ENCODE peak calls at places on chromosomes 16 and 17, in five cellular contexts. Y is body of pancreas, L is thoracic aorta, P is adrenal gland, T is ovary. N is an unnamed sample.

GRCh38 chr17:10125761-10126553 is 72.4 kb downstream of the GAS7 start:
- DNase-seq in Y (no peak), L (no peak), P (no peak), T (no peak), N (no peak)

GRCh38 chr17:40702271-40702670 is 1.3 kb downstream of the KRT24 start:
- DNase-seq in Y (no peak), L (no peak), P (no peak), T (no peak), N (no peak)

GRCh38 chr17:68682913-68683312 is 81.7 kb upstream of the FAM20A start:
- DNase-seq in Y (no peak), L (no peak), P (no peak), T (no peak), N (no peak)

GRCh38 chr16:85862476-85863383 is 36.2 kb upstream of the IRF8 start:
- DNase-seq in Y (no peak), L (no peak), P (no peak), T (no peak), N (no peak)

GRCh38 chr17:33152793-33153192 is 140.3 kb downstream of the ASIC2 start:
- DNase-seq in Y (no peak), L (no peak), P (no peak), T (no peak), N (no peak)

GRCh38 chr16:711548-712320 is 3.2 kb upstream of the METRN start:
- DNase-seq in Y (peak; percentile 76), L (no peak), P (peak; percentile 81), T (peak; percentile 58), N (peak; percentile 74)

GRCh38 chr16:67013823-67014640 is 14.9 kb upstream of the CBFB start:
- DNase-seq in Y (peak; percentile 73), L (no peak), P (peak; percentile 79), T (peak; percentile 90), N (peak; percentile 64)

GRCh38 chr16:53913082-53913870 is 209.3 kb downstream of the FTO start:
- DNase-seq in Y (peak; percentile 47), L (no peak), P (peak; percentile 94), T (peak; percentile 54), N (no peak)

GRCh38 chr16:2779978-2780898 is 3.2 kb upstream of the ELOB start:
- DNase-seq in Y (no peak), L (no peak), P (no peak), T (no peak), N (no peak)

GRCh38 chr17:38609280-38610031 is 3.7 kb upstream of the SRCIN1 start:
- DNase-seq in Y (no peak), L (no peak), P (no peak), T (no peak), N (no peak)

GRCh38 chr16:88375236-88376052 is 7.3 kb upstream of the ZNF469 start:
- DNase-seq in Y (no peak), L (no peak), P (no peak), T (no peak), N (no peak)

GRCh38 chr17:79575229-79575628 is 35.6 kb downstream of the RBFOX3 start:
- DNase-seq in Y (no peak), L (no peak), P (no peak), T (no peak), N (no peak)

DNA sequence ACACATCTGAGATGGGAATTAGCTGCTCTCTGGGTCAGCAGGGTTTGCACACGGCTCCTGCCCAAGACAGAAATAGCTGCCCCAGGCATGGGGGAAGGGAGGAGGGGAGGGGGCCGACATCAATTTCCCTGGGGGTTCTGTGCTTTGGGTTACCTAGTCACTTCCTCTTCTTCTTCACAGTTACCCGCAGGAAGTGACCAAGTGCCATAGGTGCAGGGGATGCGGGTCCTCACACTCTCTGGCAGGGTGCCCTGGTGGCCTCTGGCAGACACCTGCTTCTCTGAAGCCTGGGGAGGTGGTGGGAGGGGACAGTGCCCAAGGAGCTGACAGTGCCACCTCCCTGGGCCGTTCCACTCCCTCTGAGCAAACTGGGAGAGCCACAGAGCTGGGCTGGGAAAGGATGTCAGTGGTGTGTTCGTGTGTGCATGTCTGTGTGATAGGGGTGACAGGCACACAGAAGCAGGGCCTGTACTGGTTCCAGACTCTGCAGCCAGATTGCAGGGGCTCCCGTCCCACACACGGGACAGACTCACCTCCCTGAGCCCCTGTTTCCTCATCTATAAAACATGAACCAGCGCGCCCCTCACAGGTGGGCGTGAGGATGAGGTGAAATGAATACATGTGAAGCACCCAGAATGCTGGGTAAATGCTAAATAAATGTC is 18.2 kb downstream of the SCN4A start:
- DNase-seq in Y (no peak), L (no peak), P (no peak), T (no peak), N (peak; percentile 37)
- TF ChIP-seq CTCF in Y (no peak), L (no peak), P (no peak), T (no peak), N (no peak)

DNA sequence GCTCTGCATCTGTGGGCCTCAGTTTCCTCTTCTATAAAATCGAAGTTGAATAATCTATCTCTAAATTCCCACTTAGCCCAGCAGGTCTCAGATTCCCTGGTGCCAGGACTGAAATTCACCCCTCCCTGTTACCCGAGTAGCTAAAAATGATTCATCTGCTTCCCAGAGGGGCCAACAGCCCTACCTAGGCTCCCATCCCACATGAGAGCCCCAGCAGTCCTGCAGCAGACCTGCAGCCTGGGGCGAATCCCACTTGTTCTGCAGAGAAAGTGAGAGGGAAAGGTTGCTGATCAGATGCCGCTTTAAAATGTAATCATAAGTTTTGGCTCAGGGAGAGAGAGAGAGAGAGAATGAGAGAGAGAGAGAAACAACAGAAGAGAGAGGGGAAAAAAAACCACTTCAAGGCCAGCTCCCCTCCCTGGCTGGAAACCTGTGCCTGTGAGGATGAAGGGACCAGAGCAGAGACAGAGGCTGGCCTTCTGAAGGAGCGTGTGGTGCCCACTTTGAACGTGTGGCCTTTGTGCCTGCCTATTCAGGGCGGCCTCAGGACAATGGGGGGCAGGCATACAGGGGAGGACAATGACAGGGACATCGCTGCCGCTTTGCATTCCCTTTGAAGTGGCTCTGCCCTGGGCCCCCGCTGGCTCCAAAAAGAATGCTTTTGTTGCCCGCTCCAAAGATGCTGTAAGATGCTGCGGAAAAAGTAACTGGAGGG is 85.2 kb upstream of the NKD1 start:
- DNase-seq in Y (no peak), L (no peak), P (no peak), T (no peak), N (no peak)
- H3K4me1 ChIP-seq in Y (no peaks in the 10 kb centered on the region), L (no peaks in the 10 kb centered on the region), P (peaks cover 4% of the 10 kb centered on the region), T (no peaks in the 10 kb centered on the region), N (no peaks in the 10 kb centered on the region)

GRCh38 chr17:43483674-43484551 is at the start of gene DHX8:
- DNase-seq in Y (peak; percentile 97), L (peak; percentile 90), P (peak; percentile 98), T (peak; percentile 96), N (peak; percentile 99)
- H3K27ac ChIP-seq in Y (peak within 1 kb of the TSS; percentile 35), L (peak within 1 kb of the TSS; percentile 78), P (peak within 1 kb of the TSS; percentile 73), T (peak within 1 kb of the TSS; percentile 6), N (peak within 1 kb of the TSS; percentile 87)

DNA sequence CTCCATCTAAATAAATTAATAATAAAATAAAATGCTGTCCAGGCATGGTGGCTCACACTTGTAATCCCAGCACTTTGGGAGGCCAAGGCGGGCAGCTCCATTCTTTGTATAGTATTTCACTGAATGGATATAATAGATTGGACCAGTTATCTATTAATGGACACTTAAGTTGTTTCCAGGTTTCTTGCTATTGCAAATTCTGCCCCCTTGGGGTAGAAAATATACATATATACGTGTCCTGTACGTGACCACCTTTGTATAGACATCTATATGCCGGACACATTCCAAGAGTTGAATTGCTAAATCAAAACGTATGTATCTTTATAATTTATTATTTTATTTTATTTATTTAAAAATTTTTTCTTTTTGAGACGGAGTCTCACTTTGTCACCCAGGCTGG is 3.9 kb upstream of the EXOC7 start:
- DNase-seq in Y (no peak), L (no peak), P (no peak), T (no peak), N (no peak)
- TF ChIP-seq CTCF in Y (no peak), L (no peak), P (no peak), T (no peak), N (peak; percentile 52)

GRCh38 chr17:72463287-72464102 is 342.7 kb downstream of the SOX9 start:
- DNase-seq in Y (peak; percentile 86), L (no peak), P (no peak), T (no peak), N (no peak)
- H3K4me1 ChIP-seq in Y (peaks cover 65% of the 10 kb centered on the region), L (no peaks in the 10 kb centered on the region), P (no peaks in the 10 kb centered on the region), T (no peaks in the 10 kb centered on the region), N (no peaks in the 10 kb centered on the region)

GRCh38 chr17:57603978-57604377 is 141.1 kb downstream of the CCDC182 start:
- DNase-seq in Y (peak; percentile 67), L (no peak), P (peak; percentile 48), T (no peak), N (peak; percentile 70)

GRCh38 chr17:57603541-57603940 is 141.6 kb downstream of the CCDC182 start:
- DNase-seq in Y (no peak), L (no peak), P (no peak), T (no peak), N (no peak)

GRCh38 chr17:57606111-57606875 is 138.8 kb downstream of the CCDC182 start:
- DNase-seq in Y (no peak), L (no peak), P (no peak), T (no peak), N (no peak)

GRCh38 chr17:57605734-57606105 is 139.4 kb downstream of the CCDC182 start:
- DNase-seq in Y (no peak), L (no peak), P (no peak), T (no peak), N (no peak)

DNA sequence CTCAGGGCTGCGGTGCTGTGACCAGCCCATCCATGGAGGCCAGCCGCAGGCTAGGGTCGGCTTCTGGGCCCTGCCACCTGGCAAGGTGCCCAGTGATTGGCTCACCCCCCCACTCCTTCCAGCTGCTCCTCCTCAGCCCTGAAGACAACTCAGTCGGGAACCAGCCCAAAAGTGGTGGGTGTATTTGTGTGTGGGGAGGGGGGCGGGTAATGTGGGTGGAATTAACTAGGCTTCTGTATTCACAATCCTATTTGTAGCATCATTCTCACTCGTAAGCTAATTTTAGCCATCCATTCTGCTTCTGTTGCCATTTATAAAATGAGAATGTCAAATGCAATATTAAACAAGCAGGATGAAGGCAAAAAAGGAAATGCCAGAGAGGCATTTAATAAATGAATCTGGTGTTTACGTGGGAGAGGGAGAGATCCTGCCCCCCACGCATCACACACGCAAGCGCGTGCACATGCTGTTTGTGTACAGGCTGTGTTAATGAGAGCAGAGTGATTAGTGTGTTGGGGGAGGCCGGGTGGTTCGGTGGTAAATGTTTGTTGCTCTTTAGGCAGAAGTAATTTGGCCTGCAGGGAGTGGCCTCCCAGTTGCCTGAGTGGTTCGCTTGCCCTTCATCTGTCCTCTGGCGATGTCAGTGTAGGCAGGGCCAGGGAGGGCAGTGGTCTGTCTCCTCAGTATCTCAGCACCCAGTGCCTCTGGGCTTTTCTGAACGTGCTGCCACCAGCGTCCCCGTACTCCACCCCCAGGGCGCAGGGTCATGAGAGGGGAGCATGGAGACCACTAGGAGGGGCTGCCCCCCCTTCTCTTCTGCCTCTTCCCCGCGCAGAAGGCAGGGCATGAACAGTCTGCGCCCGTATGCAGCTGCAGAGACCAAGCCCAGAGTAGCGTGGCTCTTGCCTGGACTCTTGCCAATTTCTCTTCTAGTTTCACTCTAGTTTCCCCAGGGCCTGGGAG is 140.0 kb downstream of the CCDC182 start:
- DNase-seq in Y (peak; percentile 65), L (no peak), P (peak; percentile 78), T (peak; percentile 77), N (peak; percentile 37)
- H3K27ac ChIP-seq in Y (no peak overlapping the region), L (peak overlapping the region; percentile 4), P (peak overlapping the region; percentile 77), T (peak overlapping the region; percentile 63), N (peak overlapping the region; percentile 67)

GRCh38 chr16:51640196-51640595 is 489.1 kb upstream of the SALL1 start:
- DNase-seq in Y (no peak), L (no peak), P (no peak), T (no peak), N (no peak)
- TF ChIP-seq CTCF in Y (no peak), L (no peak), P (no peak), T (no peak), N (no peak)

N was measured in CD8-positive, alpha-beta T cell.